ENCODE peak calls at places on chromosomes 3 and 15, in eight cellular contexts. V is SHP77, A is AG08396, P is MM.1S, N is activated T-cell treated with anti-CD3 and anti-CD28 coated beads for 48 hours, X is HFF-Myc, J is GM20000, Q is DMS 273 treated with DMSO at 0.1 percent for 48 hours. U is an unnamed sample.

GRCh38 chr15:76674883-76675282 is 230.3 kb downstream of the SCAPER start:
- DNase-seq in V (no peak), A (peak), P (no peak), N (no peak), X (no peak), J (no peak), Q (no peak), U (no peak)

GRCh38 chr3:70882104-70882503 is 569.7 kb upstream of the MDFIC2 start:
- DNase-seq in V (peak), A (no peak), P (no peak), N (no peak), X (no peak), J (no peak), Q (no peak), U (peak)

GRCh38 chr3:197151562-197151961 is 121.9 kb upstream of the MELTF start:
- DNase-seq in V (no peak), A (peak), P (no peak), N (no peak), X (peak), J (no peak), Q (no peak), U (peak)

GRCh38 chr3:177615015-177615414 is 417.7 kb upstream of the TBL1XR1 start:
- DNase-seq in V (peak), A (peak), P (no peak), N (no peak), X (no peak), J (no peak), Q (no peak), U (no peak)

GRCh38 chr3:81249540-81250029 is 511.9 kb downstream of the GBE1 start:
- DNase-seq in V (peak), A (no peak), P (no peak), N (no peak), X (no peak), J (peak), Q (no peak), U (peak)

GRCh38 chr15:86865920-86866319 is 786.2 kb downstream of the AGBL1 start:
- DNase-seq in V (no peak), A (no peak), P (no peak), N (no peak), X (no peak), J (no peak), Q (no peak), U (no peak)

GRCh38 chr3:14391033-14391432 is 11.4 kb upstream of the SLC6A6 start:
- DNase-seq in V (peak), A (peak), P (no peak), N (no peak), X (no peak), J (no peak), Q (peak), U (peak)

GRCh38 chr15:77516786-77517185 is 96.1 kb downstream of the HMG20A start:
- DNase-seq in V (no peak), A (no peak), P (no peak), N (no peak), X (no peak), J (no peak), Q (no peak), U (no peak)

GRCh38 chr3:4985330-4986174 is 6.3 kb downstream of the BHLHE40 start:
- DNase-seq in V (peak), A (no peak), P (no peak), N (no peak), X (no peak), J (no peak), Q (no peak), U (peak)

GRCh38 chr15:71565636-71566160 is 244.7 kb upstream of the NR2E3 start:
- DNase-seq in V (no peak), A (no peak), P (no peak), N (no peak), X (no peak), J (no peak), Q (no peak), U (no peak)

GRCh38 chr15:64635486-64635815 is 139.9 kb downstream of the RBPMS2 start:
- DNase-seq in V (no peak), A (peak), P (no peak), N (no peak), X (no peak), J (no peak), Q (no peak), U (peak)

GRCh38 chr15:92527197-92527596 is 128.4 kb downstream of the FAM174B start:
- DNase-seq in V (no peak), A (no peak), P (no peak), N (no peak), X (no peak), J (no peak), Q (peak), U (peak)

GRCh38 chr3:161171113-161171512 is 50.0 kb upstream of the NMD3 start:
- DNase-seq in V (no peak), A (peak), P (no peak), N (no peak), X (no peak), J (no peak), Q (no peak), U (peak)

GRCh38 chr15:99167640-99168039 is 62.8 kb downstream of the SYNM start:
- DNase-seq in V (no peak), A (no peak), P (no peak), N (no peak), X (no peak), J (peak), Q (no peak), U (no peak)

GRCh38 chr15:35307676-35308075 is 222.6 kb upstream of the NANOGP8 start:
- DNase-seq in V (no peak), A (no peak), P (no peak), N (no peak), X (no peak), J (no peak), Q (no peak), U (no peak)

GRCh38 chr15:98077186-98077585 is 116.7 kb downstream of the ARRDC4 start:
- DNase-seq in V (no peak), A (no peak), P (no peak), N (no peak), X (no peak), J (no peak), Q (no peak), U (peak)

GRCh38 chr15:99727733-99728132 is 5.5 kb downstream of the LYSMD4 start:
- DNase-seq in V (no peak), A (no peak), P (no peak), N (no peak), X (no peak), J (no peak), Q (no peak), U (no peak)

GRCh38 chr15:73771380-73772095 is 18.4 kb upstream of the INSYN1 start:
- DNase-seq in V (no peak), A (no peak), P (no peak), N (no peak), X (no peak), J (no peak), Q (no peak), U (no peak)

GRCh38 chr3:123028233-123028828 is 768 bp upstream of the SEMA5B start:
- DNase-seq in V (peak), A (peak), P (peak), N (no peak), X (peak), J (peak), Q (peak), U (peak)

GRCh38 chr15:48266029-48266428 is 59.9 kb downstream of the SLC12A1 start:
- DNase-seq in V (no peak), A (no peak), P (no peak), N (no peak), X (peak), J (no peak), Q (no peak), U (no peak)

GRCh38 chr15:31400222-31400927 is 73.7 kb downstream of the KLF13 start:
- DNase-seq in V (no peak), A (no peak), P (no peak), N (no peak), X (no peak), J (peak), Q (no peak), U (no peak)

GRCh38 chr15:61633951-61634350 is 404.8 kb upstream of the RORA start:
- DNase-seq in V (no peak), A (no peak), P (no peak), N (no peak), X (no peak), J (no peak), Q (no peak), U (no peak)

GRCh38 chr3:123333401-123333800 is 115.5 kb downstream of the ADCY5 start:
- DNase-seq in V (no peak), A (no peak), P (no peak), N (no peak), X (no peak), J (no peak), Q (no peak), U (no peak)

GRCh38 chr3:184078851-184079250 is 18.0 kb upstream of the HTR3E start:
- DNase-seq in V (no peak), A (no peak), P (no peak), N (no peak), X (no peak), J (no peak), Q (no peak), U (no peak)

GRCh38 chr3:196486263-196486662 is 17.3 kb downstream of the RNF168 start:
- DNase-seq in V (no peak), A (no peak), P (no peak), N (no peak), X (no peak), J (no peak), Q (no peak), U (no peak)

GRCh38 chr3:166696104-166696503 is 684.0 kb downstream of the ZBBX start:
- DNase-seq in V (no peak), A (no peak), P (no peak), N (no peak), X (no peak), J (no peak), Q (no peak), U (no peak)

GRCh38 chr3:195251336-195252065 is 19.5 kb downstream of the XXYLT1 start:
- DNase-seq in V (no peak), A (no peak), P (no peak), N (peak), X (no peak), J (no peak), Q (no peak), U (no peak)

U was measured in hepatocyte.